ENCODE peak calls at places on chromosomes 2 and 18, in four cellular contexts. One of them, this sample, is unnamed.
A peak's percentile ranks its signal among the peaks of the same experiment; 100 is the strongest.

GRCh38 chr2:238598802-238599530 is 172.2 kb downstream of the ASB1 start:
- DNase-seq in lung: no peak
- DNase-seq in K562: no peak
- DNase-seq in omental fat pad: no peak
- DNase-seq in this sample: no peak

GRCh38 chr18:6370410-6370809 is 44.3 kb downstream of the L3MBTL4 start:
- DNase-seq in lung: no peak
- DNase-seq in K562: no peak
- DNase-seq in omental fat pad: no peak
- DNase-seq in this sample: no peak

GRCh38 chr18:50071393-50071792 is 123.6 kb downstream of the MYO5B start:
- DNase-seq in lung: no peak
- DNase-seq in K562: no peak
- DNase-seq in omental fat pad: no peak
- DNase-seq in this sample: no peak

GRCh38 chr2:47014564-47015051 is 99.0 kb upstream of the MCFD2 start:
- DNase-seq in lung: no peak
- DNase-seq in K562: no peak
- DNase-seq in omental fat pad: no peak
- DNase-seq in this sample: no peak

GRCh38 chr2:122341007-122341406 is 585.6 kb downstream of the TSN start:
- DNase-seq in lung: no peak
- DNase-seq in K562: no peak
- DNase-seq in omental fat pad: no peak
- DNase-seq in this sample: no peak

GRCh38 chr2:241391892-241392665 is 36.0 kb downstream of the FARP2 start:
- DNase-seq in lung: peak; percentile 42
- DNase-seq in K562: no peak
- DNase-seq in omental fat pad: no peak
- DNase-seq in this sample: peak; percentile 52

GRCh38 chr18:63881851-63882250 is 5.7 kb upstream of the SERPINB2 start:
- DNase-seq in lung: no peak
- DNase-seq in K562: no peak
- DNase-seq in omental fat pad: no peak
- DNase-seq in this sample: peak; percentile 56

GRCh38 chr2:239666855-239667376 is 266.1 kb upstream of the HDAC4 start:
- DNase-seq in lung: no peak
- DNase-seq in K562: no peak
- DNase-seq in omental fat pad: no peak
- DNase-seq in this sample: no peak

GRCh38 chr2:149904352-149904751 is 316.8 kb upstream of the MMADHC start:
- DNase-seq in lung: no peak
- DNase-seq in K562: no peak
- DNase-seq in omental fat pad: no peak
- DNase-seq in this sample: no peak

GRCh38 chr2:113894156-113894743 is 4.4 kb downstream of the ACTR3 start:
- DNase-seq in lung: no peak
- DNase-seq in K562: no peak
- DNase-seq in omental fat pad: no peak
- DNase-seq in this sample: no peak

GRCh38 chr18:46468431-46469180 is 188.4 kb downstream of the LOXHD1 start:
- DNase-seq in lung: no peak
- DNase-seq in K562: no peak
- DNase-seq in omental fat pad: no peak
- DNase-seq in this sample: no peak

GRCh38 chr18:46461993-46462392 is 195.0 kb downstream of the LOXHD1 start:
- DNase-seq in lung: no peak
- DNase-seq in K562: no peak
- DNase-seq in omental fat pad: no peak
- DNase-seq in this sample: no peak

GRCh38 chr18:46466236-46467160 is 190.5 kb downstream of the LOXHD1 start:
- DNase-seq in lung: no peak
- DNase-seq in K562: no peak
- DNase-seq in omental fat pad: no peak
- DNase-seq in this sample: peak; percentile 39

GRCh38 chr18:46462523-46462922 is 194.5 kb downstream of the LOXHD1 start:
- DNase-seq in lung: no peak
- DNase-seq in K562: no peak
- DNase-seq in omental fat pad: no peak
- DNase-seq in this sample: no peak

DNA sequence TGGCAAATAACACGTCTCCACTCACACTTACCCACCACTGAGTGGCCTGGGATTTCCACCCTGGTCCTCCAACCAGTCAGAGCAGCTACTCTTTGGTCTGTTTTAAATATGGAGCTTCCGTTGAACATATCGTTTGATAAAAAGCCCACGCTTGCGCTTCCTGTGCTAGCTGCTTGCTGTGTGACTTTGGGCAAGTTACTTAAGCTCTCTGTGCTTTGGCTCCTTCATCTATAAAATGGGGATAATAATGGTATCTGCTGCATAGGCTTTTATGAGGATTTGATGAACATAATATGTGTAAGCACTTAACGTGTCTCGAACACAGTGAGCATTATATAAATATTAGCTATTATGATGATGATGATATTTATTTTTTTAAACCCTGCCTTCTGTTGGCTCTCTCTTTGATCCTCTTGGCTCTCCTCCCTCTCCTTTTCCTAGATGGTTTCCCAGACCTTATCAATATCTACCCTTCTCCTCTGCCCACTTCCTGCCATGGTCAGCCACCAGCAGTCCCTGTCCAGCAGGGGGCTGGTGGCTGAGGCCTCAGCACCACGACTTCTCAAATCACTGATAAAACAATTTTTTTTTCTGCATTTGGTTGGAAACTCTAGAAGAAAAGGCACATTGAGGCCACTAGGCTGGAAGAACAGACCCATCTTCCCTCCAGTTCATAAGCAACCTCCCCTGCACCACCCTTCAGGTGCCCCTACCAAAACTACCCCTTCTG is 191.9 kb downstream of the LOXHD1 start:
- DNase-seq in lung: no peak
- DNase-seq in K562: peak; percentile 13
- DNase-seq in omental fat pad: no peak
- DNase-seq in this sample: no peak
- TF ChIP-seq CTCF in lung: no peak
- TF ChIP-seq CTCF in K562: peak; percentile 27
- TF ChIP-seq CTCF in omental fat pad: no peak
- TF ChIP-seq CTCF in this sample: peak; percentile 23

DNA sequence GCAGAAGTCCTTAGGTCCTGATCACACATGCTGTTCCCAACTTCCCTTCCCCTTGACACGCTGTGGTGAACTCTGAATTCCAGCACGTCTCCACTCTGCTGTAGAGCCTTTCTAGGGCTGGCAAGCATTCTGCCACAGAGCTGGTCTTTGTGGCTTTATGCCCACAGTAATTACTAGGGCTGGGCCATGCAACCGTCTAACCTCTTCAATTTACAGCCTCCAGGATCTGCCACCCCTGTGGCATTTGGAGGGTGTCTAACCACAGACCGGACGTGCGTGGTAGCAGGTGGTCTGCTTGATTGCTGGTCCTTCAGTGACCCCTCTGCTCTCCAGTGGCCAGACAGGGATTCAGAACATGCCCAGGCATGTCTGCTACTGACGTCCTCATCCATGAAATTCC is 43.1 kb upstream of the TGFA start:
- DNase-seq in lung: no peak
- DNase-seq in K562: no peak
- DNase-seq in omental fat pad: no peak
- DNase-seq in this sample: no peak
- TF ChIP-seq CTCF in lung: no peak
- TF ChIP-seq CTCF in K562: no peak
- TF ChIP-seq CTCF in omental fat pad: no peak
- TF ChIP-seq CTCF in this sample: no peak

DNA sequence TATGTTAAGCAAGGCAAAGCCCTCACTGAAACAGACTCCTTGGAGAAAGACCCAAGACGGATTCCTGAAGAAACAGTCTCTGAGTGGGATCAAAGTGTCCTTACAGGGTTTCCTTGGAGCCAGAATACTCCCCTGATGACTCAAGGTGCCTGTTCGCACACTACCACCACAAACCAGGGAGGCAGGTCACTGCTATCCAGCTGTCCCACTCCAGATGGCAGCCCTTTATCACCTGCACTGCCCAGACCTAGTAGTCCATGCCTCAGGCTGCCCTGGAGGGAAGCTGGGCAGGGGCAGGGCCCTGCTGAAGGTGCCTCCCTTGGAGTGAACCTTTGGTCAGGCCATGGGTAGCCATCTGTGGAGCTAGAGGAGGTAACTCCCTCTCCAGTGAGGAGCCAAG is 34.2 kb downstream of the TRABD2A start:
- DNase-seq in lung: no peak
- DNase-seq in K562: no peak
- DNase-seq in omental fat pad: no peak
- DNase-seq in this sample: peak; percentile 8
- TF ChIP-seq CTCF in lung: no peak
- TF ChIP-seq CTCF in K562: no peak
- TF ChIP-seq CTCF in omental fat pad: no peak
- TF ChIP-seq CTCF in this sample: no peak

GRCh38 chr2:176503760-176504159 is 234.5 kb downstream of the MTX2 start:
- DNase-seq in lung: no peak
- DNase-seq in K562: no peak
- DNase-seq in omental fat pad: no peak
- DNase-seq in this sample: no peak
- TF ChIP-seq CTCF in lung: no peak
- TF ChIP-seq CTCF in K562: no peak
- TF ChIP-seq CTCF in omental fat pad: no peak
- TF ChIP-seq CTCF in this sample: no peak

GRCh38 chr2:208265371-208265806 is 666 bp upstream of the PIKFYVE start:
- DNase-seq in lung: no peak
- DNase-seq in K562: no peak
- DNase-seq in omental fat pad: no peak
- DNase-seq in this sample: peak; percentile 73

GRCh38 chr2:208265807-208266640 is at the start of gene PIKFYVE:
- DNase-seq in lung: peak; percentile 95
- DNase-seq in K562: peak; percentile 87
- DNase-seq in omental fat pad: peak; percentile 71
- DNase-seq in this sample: peak; percentile 99

GRCh38 chr2:208266641-208267335 is 733 bp downstream of the PIKFYVE start:
- DNase-seq in lung: no peak
- DNase-seq in K562: no peak
- DNase-seq in omental fat pad: no peak
- DNase-seq in this sample: no peak

GRCh38 chr2:208268553-208268952 is 2.5 kb downstream of the PIKFYVE start:
- DNase-seq in lung: no peak
- DNase-seq in K562: no peak
- DNase-seq in omental fat pad: no peak
- DNase-seq in this sample: no peak

GRCh38 chr2:208269091-208269490 is 3.0 kb downstream of the PIKFYVE start:
- DNase-seq in lung: no peak
- DNase-seq in K562: no peak
- DNase-seq in omental fat pad: no peak
- DNase-seq in this sample: no peak
- TF ChIP-seq CTCF in lung: no peak
- TF ChIP-seq CTCF in K562: peak; percentile 51
- TF ChIP-seq CTCF in omental fat pad: no peak
- TF ChIP-seq CTCF in this sample: peak; percentile 22

DNA sequence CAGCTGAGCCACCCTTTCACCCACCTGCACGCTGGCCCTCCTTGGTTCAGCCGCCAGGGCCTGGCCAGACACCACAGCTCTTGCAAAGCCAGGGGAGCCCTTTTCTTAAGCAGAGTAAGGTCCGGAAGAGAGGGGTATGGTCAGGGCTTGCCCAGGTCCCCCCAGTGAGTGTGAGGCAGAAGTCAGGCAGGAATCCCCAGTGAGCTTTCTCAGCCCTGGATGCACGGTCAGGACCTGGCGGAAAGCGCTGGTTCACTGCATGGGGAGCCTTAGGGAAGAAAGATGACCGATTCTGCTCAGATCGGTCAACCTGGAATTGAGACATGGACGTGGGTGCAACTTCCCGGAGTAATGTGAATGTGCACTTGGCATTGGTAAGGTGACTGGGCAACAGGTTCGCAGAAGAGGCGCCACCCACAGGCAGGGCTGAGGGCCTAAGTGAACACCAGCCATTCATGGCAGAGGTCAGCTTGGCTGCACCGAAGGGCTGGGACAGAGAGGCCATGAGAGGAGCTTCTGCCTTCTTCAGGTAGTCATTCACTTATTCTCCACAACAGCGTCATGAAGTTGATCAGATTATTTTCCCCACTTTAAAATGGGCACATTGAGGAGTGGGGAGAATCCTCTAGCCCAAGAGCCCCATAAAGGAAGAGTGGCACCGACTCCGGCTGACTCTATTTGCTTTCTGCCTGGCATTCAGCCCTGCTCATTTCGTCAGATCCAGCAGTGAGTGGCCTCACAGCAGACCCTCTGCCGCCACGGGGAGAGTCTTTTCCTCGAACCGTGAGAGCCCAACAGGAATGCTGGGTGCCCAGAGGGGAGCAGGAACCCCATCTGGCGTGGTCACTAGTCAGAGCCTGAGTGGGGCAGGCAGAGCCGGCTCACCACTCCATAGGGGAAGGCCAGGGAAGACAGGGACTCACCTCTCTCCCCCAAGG is 35.8 kb downstream of the SCTR start:
- DNase-seq in lung: peak; percentile 58
- DNase-seq in K562: no peak
- DNase-seq in omental fat pad: no peak
- DNase-seq in this sample: no peak
- TF ChIP-seq CTCF in lung: no peak
- TF ChIP-seq CTCF in K562: peak; percentile 26
- TF ChIP-seq CTCF in omental fat pad: no peak
- TF ChIP-seq CTCF in this sample: no peak

DNA sequence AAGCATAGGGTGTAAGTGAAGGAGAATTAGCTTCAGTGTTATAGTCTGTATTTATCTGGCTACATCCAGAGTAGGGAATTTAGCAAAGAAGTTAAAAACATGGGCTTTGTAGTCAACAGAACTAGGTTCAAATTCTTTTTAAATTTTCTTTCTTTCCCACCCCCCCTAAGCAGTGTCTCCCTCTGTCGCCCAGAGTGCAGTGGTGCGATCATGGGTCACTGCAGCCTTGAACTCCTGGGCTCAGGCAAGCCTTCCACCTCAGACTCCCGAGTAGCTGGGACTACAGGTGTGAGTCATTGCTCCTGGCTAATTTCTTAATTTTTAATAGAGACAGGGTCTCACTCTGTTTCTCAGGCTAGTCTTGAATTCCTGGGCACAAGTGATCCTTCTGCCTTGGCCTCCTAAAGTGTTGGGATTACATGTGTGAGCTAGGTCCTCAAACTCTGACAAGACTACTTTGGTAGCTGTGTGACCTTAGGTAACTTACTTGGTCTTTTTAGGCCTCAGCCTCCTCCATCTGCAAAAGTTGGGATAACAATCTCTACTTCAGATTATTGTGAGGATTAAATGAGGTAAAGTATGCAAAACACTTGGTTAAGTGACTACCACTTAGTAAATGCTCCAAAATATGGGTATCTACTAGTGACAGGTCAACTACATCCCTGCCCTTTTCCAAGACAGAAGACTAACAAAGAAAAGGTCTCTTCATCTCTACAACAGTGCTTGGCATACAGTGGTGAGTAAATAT is 17.8 kb downstream of the DOK1 start:
- DNase-seq in lung: no peak
- DNase-seq in K562: no peak
- DNase-seq in omental fat pad: no peak
- DNase-seq in this sample: no peak
- TF ChIP-seq CTCF in lung: no peak
- TF ChIP-seq CTCF in K562: peak; percentile 58
- TF ChIP-seq CTCF in omental fat pad: no peak
- TF ChIP-seq CTCF in this sample: no peak